ENCODE peak calls at places on chromosomes 4 and X, in five cellular contexts. W is GM10248, A is cardiac septum, J is HepG2, Q is Right ventricle myocardium superior. H is an unnamed sample.

GRCh38 chr4:1359161-1359535 is 12.1 kb downstream of the UVSSA start:
- DNase-seq in J (no peak), W (no peak), Q (no peak), A (no peak), H (no peak)

GRCh38 chrX:149881081-149881711 is at the start of gene MAGEA8:
- DNase-seq in J (no peak), Q (no peak), A (no peak), W (peak), H (no peak)

GRCh38 chrX:153626863-153627674 is 19.9 kb upstream of the DUSP9 start:
- DNase-seq in W (no peak), A (no peak), J (peak), Q (peak), H (no peak)

GRCh38 chr4:153137168-153137567 is 67.1 kb upstream of the TRIM2 start:
- DNase-seq in J (no peak), A (no peak), Q (peak), W (no peak), H (peak)

GRCh38 chr4:37603070-37603468 is 83.1 kb downstream of the RELL1 start:
- DNase-seq in Q (peak), A (peak), W (peak), J (peak), H (peak)

GRCh38 chr4:155079866-155080265 is 128.6 kb upstream of the NPY2R start:
- DNase-seq in J (no peak), A (no peak), Q (no peak), W (no peak), H (no peak)

GRCh38 chr4:103887191-103887590 is 167.4 kb upstream of the TACR3 start:
- DNase-seq in W (no peak), J (no peak), Q (no peak), A (no peak), H (no peak)

GRCh38 chrX:38868941-38869378 is 67.7 kb downstream of the MID1IP1 start:
- DNase-seq in W (no peak), A (no peak), J (no peak), Q (peak), H (peak)

GRCh38 chr4:29762151-29762550 is 958.0 kb upstream of the PCDH7 start:
- DNase-seq in J (no peak), Q (no peak), A (no peak), W (no peak), H (no peak)

GRCh38 chr4:15885422-15885821 is 53.1 kb downstream of the FGFBP1 start:
- DNase-seq in J (no peak), W (no peak), A (no peak), Q (no peak), H (no peak)

GRCh38 chr4:133694416-133694815 is 507.2 kb downstream of the PABPC4L start:
- DNase-seq in W (no peak), J (no peak), Q (no peak), A (no peak), H (no peak)

GRCh38 chr4:92618968-92619367 is 315.2 kb downstream of the GRID2 start:
- DNase-seq in Q (no peak), J (no peak), A (no peak), W (no peak), H (no peak)

GRCh38 chrX:134932528-134933217 is 58.1 kb upstream of the SMIM10 start:
- DNase-seq in Q (no peak), J (peak), A (no peak), W (no peak), H (peak)

H was measured in fibroblast of the conjunctiva.